ENCODE peak calls at places on chromosome 1, in eight cellular contexts. Y is cardiac fibroblast, C is HL-60, H is tibial artery, L is colonic mucosa, E is foreskin fibroblast, S is A549, X is endodermal cell. R is an unnamed sample.

GRCh38 chr1:204446413-204447111 is 34.9 kb upstream of the PPP1R15B start:
- DNase-seq in H (no peak), X (peak), C (peak), Y (peak), S (peak), L (peak), E (peak), R (peak)

GRCh38 chr1:227395391-227396028 is 77.2 kb upstream of the CDC42BPA start:
- DNase-seq in L (no peak), H (no peak), X (no peak), E (no peak), S (no peak), Y (no peak), C (no peak), R (no peak)

GRCh38 chr1:55329091-55329490 is 113.9 kb upstream of the USP24 start:
- DNase-seq in C (no peak), Y (peak), X (peak), S (no peak), L (no peak), E (no peak), H (no peak), R (no peak)

GRCh38 chr1:117600966-117601365 is 4.9 kb upstream of the TENT5C start:
- DNase-seq in E (no peak), L (no peak), X (no peak), S (no peak), Y (peak), H (no peak), C (no peak), R (no peak)

GRCh38 chr1:38586993-38587646 is 272.5 kb downstream of the RRAGC start:
- DNase-seq in Y (peak), L (peak), E (no peak), C (peak), H (no peak), X (peak), S (peak), R (peak)

GRCh38 chr1:33258788-33259274 is 2.5 kb downstream of the ZNF362 start:
- DNase-seq in Y (no peak), C (no peak), S (no peak), E (no peak), X (no peak), L (peak), H (no peak), R (no peak)

GRCh38 chr1:39387452-39387851 is 104.0 kb upstream of the BMP8A start:
- DNase-seq in H (no peak), E (peak), Y (peak), S (peak), L (no peak), C (no peak), X (no peak), R (no peak)

GRCh38 chr1:41361495-41362356 is 492 bp downstream of the FOXO6 start:
- DNase-seq in C (peak), S (no peak), X (peak), H (peak), E (no peak), L (peak), Y (no peak), R (peak)

GRCh38 chr1:188778578-188778977 is 1699.1 kb downstream of the BRINP3 start:
- DNase-seq in S (no peak), C (no peak), X (no peak), L (no peak), H (no peak), E (peak), Y (no peak), R (no peak)

DNA sequence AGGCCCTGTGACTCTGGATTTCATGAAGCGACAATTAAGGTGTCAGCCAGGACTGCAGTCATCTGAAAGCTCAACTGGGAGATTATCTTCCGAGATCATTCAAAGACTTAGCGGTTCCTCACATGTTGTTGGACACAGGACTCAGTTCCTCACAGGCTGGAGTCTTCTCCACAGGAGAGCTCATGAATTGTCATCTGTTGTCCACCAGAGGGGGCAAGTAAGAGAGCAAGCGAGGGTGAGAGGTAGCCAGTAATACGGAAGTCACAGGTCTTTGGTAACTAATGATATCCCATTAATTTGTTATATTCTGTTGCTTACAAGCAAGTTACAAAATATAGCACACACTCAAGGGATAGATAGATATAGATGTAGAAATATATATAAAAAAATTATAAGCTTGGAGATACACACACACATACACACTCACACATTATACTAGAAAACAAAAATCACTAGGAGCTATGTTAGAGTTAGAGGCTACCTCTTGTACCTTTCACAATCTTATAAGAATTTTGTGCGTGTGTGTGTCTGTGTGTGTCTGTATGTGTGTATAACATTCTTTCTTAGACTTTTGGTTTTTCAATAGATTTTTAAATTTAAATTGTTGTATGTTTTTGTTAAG is 1695.3 kb downstream of the BRINP3 start:
- DNase-seq in E (peak), L (no peak), X (peak), C (peak), S (peak), Y (peak), H (no peak), R (peak)
- TF ChIP-seq CTCF in E (peak), L (no peak), X (peak), C (peak), S (peak), Y (peak), H (no peak), R (peak)

GRCh38 chr1:47703161-47703825 is 265.4 kb downstream of the FOXD2 start:
- DNase-seq in X (no peak), E (no peak), Y (no peak), L (no peak), H (peak), C (no peak), S (no peak), R (no peak)

GRCh38 chr1:47701741-47702515 is 264.1 kb downstream of the FOXD2 start:
- DNase-seq in C (no peak), L (peak), S (no peak), X (no peak), Y (no peak), H (no peak), E (no peak), R (no peak)

GRCh38 chr1:47701283-47701682 is 263.4 kb downstream of the FOXD2 start:
- DNase-seq in C (no peak), E (no peak), Y (no peak), X (no peak), H (no peak), S (no peak), L (peak), R (no peak)

GRCh38 chr1:47705517-47706130 is 267.8 kb downstream of the FOXD2 start:
- DNase-seq in C (no peak), S (no peak), X (no peak), E (no peak), L (no peak), H (no peak), Y (no peak), R (no peak)

GRCh38 chr1:47703981-47704596 is 266.2 kb downstream of the FOXD2 start:
- DNase-seq in C (no peak), X (no peak), S (peak), L (no peak), Y (peak), E (peak), H (no peak), R (no peak)
- TF ChIP-seq CTCF in C (no peak), X (peak), S (no peak), L (no peak), Y (no peak), E (peak), H (peak), R (no peak)

DNA sequence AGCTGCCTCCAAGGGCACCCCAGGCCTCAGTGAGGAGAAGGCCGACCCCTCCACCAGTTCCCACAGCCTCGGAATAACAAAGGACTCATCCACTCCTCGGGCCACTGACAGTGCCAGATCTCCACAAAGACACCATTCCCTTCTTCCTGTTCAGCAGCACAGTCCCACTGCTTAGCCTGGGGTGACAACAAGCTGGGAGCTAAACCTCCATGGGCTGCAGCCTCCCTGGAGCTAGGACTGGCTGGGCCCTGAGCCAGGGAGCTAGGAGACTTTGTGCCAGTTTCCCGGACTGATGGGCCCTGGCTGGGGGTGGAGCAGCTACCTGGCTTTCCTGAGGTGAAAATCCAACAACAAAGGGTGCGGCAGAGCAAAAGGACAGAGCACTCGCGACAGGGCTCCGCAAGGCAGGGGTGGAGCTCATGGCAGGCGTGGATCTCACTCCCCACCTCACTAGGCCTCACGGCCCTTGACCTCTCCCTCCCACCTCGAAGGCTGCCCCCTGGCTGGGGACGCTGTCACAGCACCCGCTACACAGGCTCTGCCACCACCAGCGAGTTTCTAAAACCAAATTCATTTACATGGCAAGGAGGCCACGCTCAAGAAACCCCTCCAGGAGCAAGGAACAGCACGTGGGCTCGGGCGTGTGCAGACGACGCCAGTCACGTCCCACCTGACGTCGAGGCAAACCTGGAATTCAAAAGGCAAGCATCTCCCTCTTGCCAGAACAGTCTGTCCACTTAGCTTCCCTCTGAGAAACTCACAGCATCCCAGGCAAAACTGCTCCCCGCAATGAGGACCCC is 13.8 kb downstream of the SLC35E2B start:
- DNase-seq in S (peak), L (peak), C (peak), E (no peak), Y (no peak), H (peak), X (peak), R (peak)
- TF ChIP-seq CTCF in S (no peak), L (peak), C (peak), E (no peak), Y (peak), H (no peak), X (peak), R (no peak)

DNA sequence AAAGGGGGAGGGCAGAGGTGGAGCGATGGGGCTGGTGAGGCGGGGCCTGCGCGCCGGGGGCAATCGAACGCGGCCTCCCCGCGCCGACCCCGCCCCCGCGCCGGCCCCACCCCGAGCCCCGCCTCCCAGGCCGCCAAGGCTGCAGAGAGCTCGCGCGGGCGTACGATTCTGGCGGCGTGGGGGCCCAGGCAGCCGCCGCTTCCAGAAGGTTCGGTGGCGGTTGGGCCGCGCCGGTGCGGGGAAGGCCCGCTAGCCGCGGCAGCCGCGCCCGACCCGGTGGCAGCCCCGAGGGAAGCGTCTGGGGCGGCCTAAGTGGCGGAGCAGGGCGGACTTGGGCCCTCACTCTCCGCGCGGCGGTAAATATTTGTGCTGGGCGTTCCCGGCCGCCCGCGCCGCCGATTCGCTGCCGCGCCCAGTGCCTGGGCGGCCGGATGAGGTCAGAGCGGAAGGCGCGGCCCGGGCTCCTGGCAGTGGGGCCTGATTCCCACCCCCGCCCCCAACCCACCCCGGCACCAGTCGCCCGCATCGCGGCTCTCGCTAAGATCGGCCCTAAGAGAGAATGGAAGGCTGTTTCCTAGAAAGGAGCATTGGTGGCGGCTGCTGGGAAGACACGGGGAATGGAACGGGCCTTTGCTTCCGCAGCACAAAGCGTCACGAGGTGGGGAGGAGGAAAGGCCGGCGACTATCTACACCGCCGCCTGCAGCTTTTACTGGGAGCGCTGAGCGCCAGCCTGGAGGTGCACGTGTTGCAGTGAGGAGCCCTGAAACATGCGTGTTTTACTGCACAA is at the start of gene ACOT7:
- DNase-seq in E (peak), C (peak), S (peak), L (peak), Y (peak), X (peak), H (peak), R (peak)
- TF ChIP-seq CTCF in E (no peak), C (no peak), S (no peak), L (no peak), Y (peak), X (no peak), H (peak), R (no peak)

DNA sequence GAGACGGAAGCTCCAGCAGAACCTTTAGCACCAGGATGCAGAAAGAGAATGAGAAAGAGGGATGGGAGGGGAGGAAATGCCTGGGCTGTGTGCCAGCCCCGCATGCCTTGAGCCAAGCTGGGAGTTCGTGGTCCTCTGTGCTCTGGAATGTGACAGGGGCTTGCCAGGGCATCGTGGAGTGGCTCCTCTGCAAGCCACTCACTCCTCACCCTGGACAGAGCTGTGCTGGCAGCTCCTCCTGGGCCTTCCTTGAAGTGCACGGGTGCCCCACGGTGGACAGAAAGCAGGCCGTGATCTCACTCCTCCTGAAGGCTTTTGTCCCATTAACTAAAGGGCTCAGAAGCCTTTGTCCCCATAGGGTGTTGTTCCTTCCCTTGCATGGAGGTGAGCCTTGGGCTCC is 34.8 kb upstream of the PRELP start:
- DNase-seq in H (peak), X (peak), E (peak), Y (peak), C (no peak), L (peak), S (peak), R (peak)
- TF ChIP-seq CTCF in H (peak), X (peak), E (peak), Y (peak), C (peak), L (peak), S (peak), R (no peak)

GRCh38 chr1:203368624-203369451 is 17.9 kb upstream of the FMOD start:
- DNase-seq in E (peak), C (peak), X (no peak), S (peak), Y (peak), L (peak), H (peak), R (no peak)
- TF ChIP-seq CTCF in E (peak), C (no peak), X (no peak), S (no peak), Y (peak), L (no peak), H (peak), R (no peak)